ENCODE peak calls at places on chromosome 5, in five cellular contexts. Z, L, P, E and B are unnamed samples.

GRCh38 chr5:67361932-67362729 is 165.5 kb upstream of the CD180 start:
- DNase-seq in L (no peak), E (peak; percentile 85), P (no peak), Z (no peak), B (no peak)

GRCh38 chr5:135135530-135136201 is 101.6 kb upstream of the PITX1 start:
- DNase-seq in L (no peak), E (peak; percentile 76), P (no peak), Z (no peak), B (no peak)

GRCh38 chr5:178519155-178519554 is 71.0 kb downstream of the COL23A1 start:
- DNase-seq in Z (no peak), L (no peak), P (no peak), E (no peak), B (no peak)

GRCh38 chr5:2759091-2759490 is 7.6 kb upstream of the IRX2 start:
- DNase-seq in E (no peak), Z (no peak), L (no peak), P (no peak), B (no peak)

GRCh38 chr5:97182571-97183099 is 412 bp downstream of the RIOK2 start:
- DNase-seq in Z (peak; percentile 51), P (no peak), L (peak; percentile 44), E (peak; percentile 35), B (no peak)

GRCh38 chr5:151751091-151751490 is 7.3 kb downstream of the ATOX1 start:
- DNase-seq in L (no peak), P (no peak), E (no peak), Z (no peak), B (no peak)

GRCh38 chr5:8726383-8727036 is 819.4 kb downstream of the SEMA5A start:
- DNase-seq in L (no peak), Z (no peak), P (peak; percentile 9), E (no peak), B (no peak)

GRCh38 chr5:61245936-61246335 is 83.7 kb upstream of the SMIM15 start:
- DNase-seq in Z (peak; percentile 52), L (no peak), E (no peak), P (no peak), B (no peak)

GRCh38 chr5:152092580-152092979 is 167.9 kb upstream of the GLRA1 start:
- DNase-seq in P (no peak), Z (no peak), E (no peak), L (no peak), B (no peak)

GRCh38 chr5:144368556-144368955 is 197.9 kb downstream of the KCTD16 start:
- DNase-seq in Z (peak; percentile 14), P (no peak), E (peak; percentile 17), L (no peak), B (no peak)

GRCh38 chr5:66963559-66963971 is 233.0 kb downstream of the CD180 start:
- DNase-seq in L (no peak), P (peak; percentile 69), Z (no peak), E (peak; percentile 9), B (no peak)

GRCh38 chr5:92944903-92945629 is 636.0 kb downstream of the NR2F1-AS1 start:
- DNase-seq in E (peak; percentile 92), P (no peak), Z (no peak), L (peak; percentile 83), B (no peak)

GRCh38 chr5:73447234-73448071 is 1.1 kb downstream of the FOXD1 start:
- DNase-seq in Z (peak; percentile 61), L (no peak), E (peak; percentile 61), P (peak; percentile 66), B (peak; percentile 55)
- TF ChIP-seq EZH2 in Z (no peak), L (peak; percentile 73), E (no peak), P (peak; percentile 97), B (no peak)

DNA sequence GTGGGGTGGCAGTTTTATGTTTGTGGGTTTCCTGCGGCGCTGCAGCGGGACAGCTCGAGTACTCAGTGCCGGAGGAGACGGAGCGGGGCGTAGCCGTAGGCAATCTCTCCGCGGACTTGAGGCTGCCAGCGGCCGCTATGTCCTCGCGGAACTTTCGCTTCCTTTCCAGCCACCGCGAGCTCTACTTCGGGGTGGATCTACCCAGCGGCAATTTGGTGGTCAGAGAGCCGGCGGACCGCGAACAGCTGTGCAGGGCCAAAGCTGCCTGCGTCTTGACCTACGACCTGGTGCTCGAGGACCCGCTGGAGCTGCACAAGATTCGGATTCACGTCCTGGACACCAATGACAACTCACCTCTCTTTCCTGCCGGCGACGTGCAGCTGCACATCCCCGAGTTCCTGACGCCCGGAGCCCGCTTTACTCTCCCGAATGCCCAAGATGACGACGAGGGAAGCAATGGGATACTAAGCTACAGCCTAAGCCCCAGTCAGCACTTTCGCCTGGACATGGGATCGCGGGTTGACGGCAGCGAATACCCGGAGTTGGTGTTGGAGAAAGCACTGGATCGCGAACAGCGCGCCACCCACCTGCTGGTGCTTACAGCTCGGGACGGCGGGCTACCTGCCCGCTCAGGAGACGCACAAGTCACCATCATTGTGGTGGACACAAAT is 939 bp downstream of the PCDHAC1 start:
- DNase-seq in E (no peak), Z (peak; percentile 77), P (peak; percentile 74), L (no peak), B (no peak)
- TF ChIP-seq EZH2 in E (no peak), Z (no peak), P (no peak), L (no peak), B (no peak)

GRCh38 chr5:16061163-16061562 is 118.4 kb downstream of the MARCHF11 start:
- DNase-seq in Z (no peak), E (no peak), P (no peak), L (no peak), B (no peak)
- TF ChIP-seq EZH2 in Z (no peak), E (no peak), P (no peak), L (no peak), B (no peak)

GRCh38 chr5:123089572-123089970 is 530 bp downstream of the PRDM6 start:
- DNase-seq in L (peak; percentile 12), P (peak; percentile 73), E (no peak), Z (no peak), B (no peak)
- TF ChIP-seq EZH2 in L (no peak), P (no peak), E (no peak), Z (peak; percentile 40), B (no peak)